ENCODE peak calls at places on chromosomes 11 and 22, in five cellular contexts. One of them, this sample, is unnamed.

GRCh38 chr11:106679633-106680032 is 338.6 kb downstream of the GUCY1A2 start:
- DNase-seq in PC-3: no peak
- DNase-seq in HCT116: no peak
- DNase-seq in astrocyte: no peak
- DNase-seq in endothelial cell of umbilical vein: no peak
- DNase-seq in this sample: no peak

GRCh38 chr22:44735518-44736428 is 16.6 kb upstream of the ARHGAP8 start:
- DNase-seq in PC-3: peak
- DNase-seq in HCT116: no peak
- DNase-seq in astrocyte: no peak
- DNase-seq in endothelial cell of umbilical vein: peak
- DNase-seq in this sample: peak

GRCh38 chr11:64220271-64220670 is 5.7 kb downstream of the TRPT1 start:
- DNase-seq in PC-3: no peak
- DNase-seq in HCT116: no peak
- DNase-seq in astrocyte: no peak
- DNase-seq in endothelial cell of umbilical vein: no peak
- DNase-seq in this sample: no peak

GRCh38 chr11:128456566-128457268 is 130.6 kb downstream of the ETS1 start:
- DNase-seq in PC-3: no peak
- DNase-seq in HCT116: no peak
- DNase-seq in astrocyte: no peak
- DNase-seq in endothelial cell of umbilical vein: no peak
- DNase-seq in this sample: no peak

GRCh38 chr11:71125150-71125549 is 127.2 kb downstream of the SHANK2 start:
- DNase-seq in PC-3: no peak
- DNase-seq in HCT116: no peak
- DNase-seq in astrocyte: no peak
- DNase-seq in endothelial cell of umbilical vein: no peak
- DNase-seq in this sample: no peak

GRCh38 chr22:41380993-41381328 is 781 bp upstream of the TEF start:
- DNase-seq in PC-3: peak
- DNase-seq in HCT116: peak
- DNase-seq in astrocyte: peak
- DNase-seq in endothelial cell of umbilical vein: peak
- DNase-seq in this sample: no peak

GRCh38 chr11:67371549-67372231 is 1.7 kb downstream of the CLCF1 start:
- DNase-seq in PC-3: peak
- DNase-seq in HCT116: no peak
- DNase-seq in astrocyte: no peak
- DNase-seq in endothelial cell of umbilical vein: no peak
- DNase-seq in this sample: peak

GRCh38 chr11:80519591-80520258 is 1078.9 kb upstream of the TENM4 start:
- DNase-seq in PC-3: peak
- DNase-seq in HCT116: no peak
- DNase-seq in astrocyte: peak
- DNase-seq in endothelial cell of umbilical vein: no peak
- DNase-seq in this sample: no peak

GRCh38 chr11:105862736-105863367 is 159.2 kb downstream of the MSANTD4 start:
- DNase-seq in PC-3: peak
- DNase-seq in HCT116: peak
- DNase-seq in astrocyte: peak
- DNase-seq in endothelial cell of umbilical vein: peak
- DNase-seq in this sample: peak

GRCh38 chr11:1939006-1939626 is 8.0 kb upstream of the MRPL23 start:
- DNase-seq in PC-3: no peak
- DNase-seq in HCT116: no peak
- DNase-seq in astrocyte: no peak
- DNase-seq in endothelial cell of umbilical vein: no peak
- DNase-seq in this sample: no peak

GRCh38 chr11:1568451-1568911 is 3.6 kb downstream of the DUSP8 start:
- DNase-seq in PC-3: no peak
- DNase-seq in HCT116: no peak
- DNase-seq in astrocyte: no peak
- DNase-seq in endothelial cell of umbilical vein: no peak
- DNase-seq in this sample: peak

GRCh38 chr11:108097179-108097578 is 24.2 kb upstream of the ACAT1 start:
- DNase-seq in PC-3: no peak
- DNase-seq in HCT116: no peak
- DNase-seq in astrocyte: no peak
- DNase-seq in endothelial cell of umbilical vein: no peak
- DNase-seq in this sample: no peak

GRCh38 chr22:35987487-35987886 is 41.1 kb downstream of the RBFOX2 start:
- DNase-seq in PC-3: no peak
- DNase-seq in HCT116: no peak
- DNase-seq in astrocyte: no peak
- DNase-seq in endothelial cell of umbilical vein: no peak
- DNase-seq in this sample: no peak

GRCh38 chr11:12118940-12119339 is 8.6 kb downstream of the MICAL2 start:
- DNase-seq in PC-3: no peak
- DNase-seq in HCT116: no peak
- DNase-seq in astrocyte: no peak
- DNase-seq in endothelial cell of umbilical vein: no peak
- DNase-seq in this sample: no peak

GRCh38 chr11:113334183-113334582 is 19.8 kb downstream of the TTC12 start:
- DNase-seq in PC-3: no peak
- DNase-seq in HCT116: no peak
- DNase-seq in astrocyte: no peak
- DNase-seq in endothelial cell of umbilical vein: no peak
- DNase-seq in this sample: no peak

GRCh38 chr11:34355726-34356125 is 2.1 kb downstream of the ABTB2 start:
- DNase-seq in PC-3: no peak
- DNase-seq in HCT116: no peak
- DNase-seq in astrocyte: no peak
- DNase-seq in endothelial cell of umbilical vein: no peak
- DNase-seq in this sample: peak

GRCh38 chr11:1603629-1604028 is 4.6 kb downstream of the KRTAP5-3 start:
- DNase-seq in PC-3: no peak
- DNase-seq in HCT116: no peak
- DNase-seq in astrocyte: no peak
- DNase-seq in endothelial cell of umbilical vein: no peak
- DNase-seq in this sample: no peak

GRCh38 chr11:130001491-130002351 is 914 bp downstream of the PRDM10 start:
- DNase-seq in PC-3: peak
- DNase-seq in HCT116: no peak
- DNase-seq in astrocyte: peak
- DNase-seq in endothelial cell of umbilical vein: peak
- DNase-seq in this sample: peak

GRCh38 chr22:44338183-44338812 is 25.5 kb upstream of the SHISAL1 start:
- DNase-seq in PC-3: peak
- DNase-seq in HCT116: no peak
- DNase-seq in astrocyte: no peak
- DNase-seq in endothelial cell of umbilical vein: no peak
- DNase-seq in this sample: no peak

GRCh38 chr11:11856638-11857037 is 14.9 kb downstream of the USP47 start:
- DNase-seq in PC-3: peak
- DNase-seq in HCT116: no peak
- DNase-seq in astrocyte: peak
- DNase-seq in endothelial cell of umbilical vein: no peak
- DNase-seq in this sample: no peak

GRCh38 chr11:71979582-71979981 is 19.1 kb upstream of the IL18BP start:
- DNase-seq in PC-3: no peak
- DNase-seq in HCT116: no peak
- DNase-seq in astrocyte: no peak
- DNase-seq in endothelial cell of umbilical vein: no peak
- DNase-seq in this sample: no peak

GRCh38 chr11:28009383-28009782 is 98.6 kb downstream of the KIF18A start:
- DNase-seq in PC-3: peak
- DNase-seq in HCT116: no peak
- DNase-seq in astrocyte: peak
- DNase-seq in endothelial cell of umbilical vein: no peak
- DNase-seq in this sample: no peak

GRCh38 chr11:46808804-46809431 is 37.2 kb downstream of the CKAP5 start:
- DNase-seq in PC-3: peak
- DNase-seq in HCT116: peak
- DNase-seq in astrocyte: no peak
- DNase-seq in endothelial cell of umbilical vein: peak
- DNase-seq in this sample: peak

GRCh38 chr11:119616586-119617342 is 112.2 kb downstream of the NECTIN1 start:
- DNase-seq in PC-3: no peak
- DNase-seq in HCT116: no peak
- DNase-seq in astrocyte: no peak
- DNase-seq in endothelial cell of umbilical vein: no peak
- DNase-seq in this sample: peak

GRCh38 chr11:2792376-2793250 is 92.8 kb upstream of the KCNQ1OT1 start:
- DNase-seq in PC-3: peak
- DNase-seq in HCT116: no peak
- DNase-seq in astrocyte: no peak
- DNase-seq in endothelial cell of umbilical vein: no peak
- DNase-seq in this sample: no peak

GRCh38 chr11:108319541-108320145 is 96.8 kb downstream of the ATM start:
- DNase-seq in PC-3: no peak
- DNase-seq in HCT116: no peak
- DNase-seq in astrocyte: peak
- DNase-seq in endothelial cell of umbilical vein: peak
- DNase-seq in this sample: no peak

GRCh38 chr11:8285796-8286195 is 22.1 kb upstream of the LMO1 start:
- DNase-seq in PC-3: no peak
- DNase-seq in HCT116: no peak
- DNase-seq in astrocyte: no peak
- DNase-seq in endothelial cell of umbilical vein: no peak
- DNase-seq in this sample: no peak

GRCh38 chr22:39994046-39994565 is 648 bp upstream of the FAM83F start:
- DNase-seq in PC-3: no peak
- DNase-seq in HCT116: no peak
- DNase-seq in astrocyte: no peak
- DNase-seq in endothelial cell of umbilical vein: no peak
- DNase-seq in this sample: no peak

GRCh38 chr11:122439911-122440782 is 215.4 kb upstream of the UBASH3B start:
- DNase-seq in PC-3: no peak
- DNase-seq in HCT116: no peak
- DNase-seq in astrocyte: peak
- DNase-seq in endothelial cell of umbilical vein: peak
- DNase-seq in this sample: peak

GRCh38 chr11:62573006-62573591 is 592 bp downstream of the EEF1G start:
- DNase-seq in PC-3: no peak
- DNase-seq in HCT116: no peak
- DNase-seq in astrocyte: no peak
- DNase-seq in endothelial cell of umbilical vein: peak
- DNase-seq in this sample: peak

GRCh38 chr11:134416726-134417125 is 4.7 kb upstream of the B3GAT1 start:
- DNase-seq in PC-3: no peak
- DNase-seq in HCT116: no peak
- DNase-seq in astrocyte: no peak
- DNase-seq in endothelial cell of umbilical vein: no peak
- DNase-seq in this sample: no peak

GRCh38 chr11:94536386-94536785 is 7.3 kb upstream of the FUT4 start:
- DNase-seq in PC-3: peak
- DNase-seq in HCT116: no peak
- DNase-seq in astrocyte: no peak
- DNase-seq in endothelial cell of umbilical vein: no peak
- DNase-seq in this sample: no peak

GRCh38 chr11:60830478-60831142 is 11.3 kb upstream of the CCDC86 start:
- DNase-seq in PC-3: no peak
- DNase-seq in HCT116: no peak
- DNase-seq in astrocyte: no peak
- DNase-seq in endothelial cell of umbilical vein: no peak
- DNase-seq in this sample: no peak
- H3K9ac ChIP-seq in PC-3: peak
- H3K9ac ChIP-seq in HCT116: no peak
- H3K9ac ChIP-seq in astrocyte: no peak
- H3K9ac ChIP-seq in endothelial cell of umbilical vein: no peak
- H3K9ac ChIP-seq in this sample: no peak

GRCh38 chr11:82858133-82858532 is 42.1 kb downstream of the PRCP start:
- DNase-seq in PC-3: no peak
- DNase-seq in HCT116: no peak
- DNase-seq in astrocyte: no peak
- DNase-seq in endothelial cell of umbilical vein: no peak
- DNase-seq in this sample: no peak
- H3K27ac ChIP-seq in PC-3: peak
- H3K27ac ChIP-seq in HCT116: peak
- H3K27ac ChIP-seq in astrocyte: peak
- H3K27ac ChIP-seq in endothelial cell of umbilical vein: peak
- H3K27ac ChIP-seq in this sample: no peak

DNA sequence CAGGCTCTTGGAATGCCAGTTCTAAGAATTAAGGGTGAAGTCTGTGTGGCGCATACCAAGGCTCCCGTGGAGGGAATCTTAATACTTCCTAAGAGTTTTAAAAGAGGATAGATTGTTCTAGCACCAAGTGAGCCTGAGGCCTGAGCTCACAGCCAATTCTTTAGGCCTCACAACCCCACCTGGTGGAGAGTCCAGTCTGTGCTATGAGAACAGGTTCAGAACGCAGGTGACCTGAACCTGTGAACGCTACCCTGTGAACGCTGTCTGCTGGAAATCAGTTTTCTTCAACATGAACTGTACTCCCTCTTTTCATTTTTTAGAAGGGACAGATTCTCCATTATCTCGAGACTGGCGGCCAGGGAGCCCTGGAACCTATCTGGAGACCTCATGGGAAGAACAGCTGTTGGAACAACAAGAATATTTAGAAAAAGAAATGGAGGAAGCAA is 43.2 kb upstream of the DLAT start:
- DNase-seq in PC-3: peak
- DNase-seq in HCT116: peak
- DNase-seq in astrocyte: peak
- DNase-seq in endothelial cell of umbilical vein: peak
- DNase-seq in this sample: peak
- H3K9ac ChIP-seq in PC-3: no peak
- H3K9ac ChIP-seq in HCT116: no peak
- H3K9ac ChIP-seq in astrocyte: no peak
- H3K9ac ChIP-seq in endothelial cell of umbilical vein: no peak
- H3K9ac ChIP-seq in this sample: no peak

GRCh38 chr22:50308986-50309600 is 1.6 kb upstream of the PLXNB2 start:
- DNase-seq in PC-3: no peak
- DNase-seq in HCT116: no peak
- DNase-seq in astrocyte: no peak
- DNase-seq in endothelial cell of umbilical vein: no peak
- DNase-seq in this sample: no peak

GRCh38 chr22:50311606-50312351 is 4.3 kb upstream of the PLXNB2 start:
- DNase-seq in PC-3: no peak
- DNase-seq in HCT116: no peak
- DNase-seq in astrocyte: no peak
- DNase-seq in endothelial cell of umbilical vein: no peak
- DNase-seq in this sample: no peak

GRCh38 chr22:50309601-50309991 is 2.1 kb upstream of the PLXNB2 start:
- DNase-seq in PC-3: no peak
- DNase-seq in HCT116: no peak
- DNase-seq in astrocyte: no peak
- DNase-seq in endothelial cell of umbilical vein: no peak
- DNase-seq in this sample: no peak

GRCh38 chr22:50310949-50311444 is 3.6 kb upstream of the PLXNB2 start:
- DNase-seq in PC-3: no peak
- DNase-seq in HCT116: no peak
- DNase-seq in astrocyte: no peak
- DNase-seq in endothelial cell of umbilical vein: no peak
- DNase-seq in this sample: no peak

DNA sequence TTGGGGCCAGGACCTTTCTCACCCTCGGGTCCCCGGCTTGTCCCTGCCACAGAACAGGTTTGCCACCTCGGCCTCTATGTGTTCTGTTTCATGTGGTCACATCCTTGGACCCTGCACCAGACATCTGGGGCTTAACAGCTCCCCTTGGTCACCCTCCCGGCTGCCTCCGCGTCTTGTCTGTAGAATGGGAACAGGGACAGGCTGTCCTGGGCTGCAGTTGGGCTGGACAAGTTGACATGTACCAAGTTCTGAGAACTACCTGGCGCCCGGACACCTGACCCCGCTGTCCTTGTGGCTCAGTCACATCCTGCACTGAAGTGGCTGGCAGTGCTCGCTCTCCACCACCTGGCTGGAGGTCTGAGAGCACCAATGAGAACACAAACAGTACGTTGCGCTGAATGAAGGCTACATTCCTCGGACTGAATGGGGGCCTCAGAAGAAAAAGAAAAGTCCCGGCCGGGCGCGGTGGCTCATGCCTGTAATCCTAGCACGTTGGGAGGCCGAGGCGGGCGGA is 2.8 kb upstream of the PLXNB2 start:
- DNase-seq in PC-3: no peak
- DNase-seq in HCT116: no peak
- DNase-seq in astrocyte: no peak
- DNase-seq in endothelial cell of umbilical vein: no peak
- DNase-seq in this sample: no peak
- H3K27ac ChIP-seq in PC-3: no peak
- H3K27ac ChIP-seq in HCT116: no peak
- H3K27ac ChIP-seq in astrocyte: no peak
- H3K27ac ChIP-seq in endothelial cell of umbilical vein: no peak
- H3K27ac ChIP-seq in this sample: no peak